ENCODE peak calls at places on chromosome 5, in eight cellular contexts. X, V, J, A, N, Z, H and L are unnamed samples.

GRCh38 chr5:139738777-139739611 is 56.6 kb upstream of the PSD2 start:
- DNase-seq in X (no peak), V (no peak), J (no peak), A (no peak), N (no peak), Z (no peak), H (no peak), L (no peak)

GRCh38 chr5:62477801-62478200 is 65.2 kb downstream of the IPO11 start:
- DNase-seq in X (no peak), V (no peak), J (no peak), A (no peak), N (no peak), Z (no peak), H (no peak), L (no peak)

GRCh38 chr5:170638454-170639220 is 134.8 kb downstream of the KCNIP1 start:
- DNase-seq in X (peak; percentile 82), V (peak; percentile 35), J (peak; percentile 74), A (peak; percentile 24), N (peak; percentile 51), Z (peak; percentile 77), H (peak; percentile 50), L (peak; percentile 44)

GRCh38 chr5:28542968-28543367 is 1504.6 kb upstream of the CDH9 start:
- DNase-seq in X (no peak), V (no peak), J (no peak), A (no peak), N (no peak), Z (no peak), H (no peak), L (no peak)

GRCh38 chr5:69418559-69418958 is 3.6 kb downstream of the MARVELD2 start:
- DNase-seq in X (no peak), V (no peak), J (no peak), A (no peak), N (no peak), Z (no peak), H (no peak), L (no peak)

GRCh38 chr5:141319202-141319601 is 1.4 kb downstream of the TAF7 start:
- DNase-seq in X (no peak), V (no peak), J (no peak), A (no peak), N (no peak), Z (no peak), H (no peak), L (no peak)

GRCh38 chr5:149434162-149435014 is 55.3 kb upstream of the IL17B start:
- DNase-seq in X (peak; percentile 89), V (no peak), J (peak; percentile 82), A (peak; percentile 24), N (peak; percentile 74), Z (peak; percentile 69), H (no peak), L (peak; percentile 41)

GRCh38 chr5:31478901-31479300 is 53.0 kb downstream of the DROSHA start:
- DNase-seq in X (no peak), V (no peak), J (no peak), A (no peak), N (no peak), Z (no peak), H (no peak), L (no peak)

GRCh38 chr5:41869739-41870620 is at the start of gene OXCT1:
- DNase-seq in X (peak; percentile 90), V (peak; percentile 67), J (peak; percentile 95), A (peak; percentile 89), N (peak; percentile 80), Z (peak; percentile 94), H (peak; percentile 82), L (peak; percentile 96)

GRCh38 chr5:173697931-173698579 is 81.6 kb upstream of the BOD1 start:
- DNase-seq in X (no peak), V (no peak), J (peak; percentile 58), A (no peak), N (no peak), Z (no peak), H (no peak), L (no peak)

GRCh38 chr5:96626956-96627355 is 35.2 kb upstream of the CAST start:
- DNase-seq in X (no peak), V (no peak), J (no peak), A (no peak), N (no peak), Z (no peak), H (no peak), L (no peak)

GRCh38 chr5:154534457-154535050 is 56.5 kb upstream of the HAND1 start:
- DNase-seq in X (no peak), V (no peak), J (no peak), A (no peak), N (no peak), Z (no peak), H (no peak), L (no peak)

GRCh38 chr5:14138608-14139540 is 4.3 kb upstream of the TRIO start:
- DNase-seq in X (peak; percentile 16), V (no peak), J (no peak), A (no peak), N (no peak), Z (no peak), H (no peak), L (no peak)

GRCh38 chr5:14863105-14863504 is 8.5 kb downstream of the ANKH start:
- DNase-seq in X (no peak), V (no peak), J (no peak), A (no peak), N (no peak), Z (no peak), H (no peak), L (no peak)

GRCh38 chr5:155103164-155103563 is 89.6 kb downstream of the KIF4B start:
- DNase-seq in X (no peak), V (no peak), J (no peak), A (no peak), N (no peak), Z (no peak), H (no peak), L (no peak)

GRCh38 chr5:113269023-113269997 is 165.5 kb downstream of the TSSK1B start:
- DNase-seq in X (no peak), V (no peak), J (no peak), A (no peak), N (no peak), Z (no peak), H (no peak), L (no peak)

GRCh38 chr5:96336351-96336985 is 96.6 kb downstream of the PCSK1 start:
- DNase-seq in X (peak; percentile 91), V (peak; percentile 71), J (peak; percentile 87), A (peak; percentile 31), N (peak; percentile 42), Z (peak; percentile 84), H (no peak), L (peak; percentile 70)

GRCh38 chr5:64318175-64318574 is 152.5 kb downstream of the RNF180 start:
- DNase-seq in X (no peak), V (no peak), J (no peak), A (no peak), N (no peak), Z (no peak), H (no peak), L (no peak)

GRCh38 chr5:17444496-17444895 is 53.5 kb upstream of the TAF11L2 start:
- DNase-seq in X (no peak), V (no peak), J (no peak), A (no peak), N (no peak), Z (no peak), H (no peak), L (no peak)

GRCh38 chr5:113451797-113452196 is 17.0 kb upstream of the TSSK1B start:
- DNase-seq in X (no peak), V (no peak), J (no peak), A (no peak), N (no peak), Z (no peak), H (no peak), L (no peak)

GRCh38 chr5:161378701-161379100 is 167.8 kb downstream of the GABRB2 start:
- DNase-seq in X (no peak), V (no peak), J (no peak), A (no peak), N (no peak), Z (no peak), H (no peak), L (no peak)

GRCh38 chr5:72101828-72102227 is 5.4 kb upstream of the MAP1B start:
- DNase-seq in X (no peak), V (no peak), J (no peak), A (no peak), N (no peak), Z (no peak), H (no peak), L (no peak)

GRCh38 chr5:1011741-1012315 is 3.2 kb downstream of the NKD2 start:
- DNase-seq in X (peak; percentile 44), V (no peak), J (peak; percentile 36), A (no peak), N (no peak), Z (no peak), H (peak; percentile 10), L (no peak)
- H3K27me3 ChIP-seq in X (peaks cover 24% of the 10 kb centered on the region), V (no peaks in the 10 kb centered on the region), J (no peaks in the 10 kb centered on the region), A (peaks cover 41% of the 10 kb centered on the region), N (peaks cover 9% of the 10 kb centered on the region), Z (no peaks in the 10 kb centered on the region), H (peaks cover 22% of the 10 kb centered on the region), L (peaks cover 7% of the 10 kb centered on the region)

DNA sequence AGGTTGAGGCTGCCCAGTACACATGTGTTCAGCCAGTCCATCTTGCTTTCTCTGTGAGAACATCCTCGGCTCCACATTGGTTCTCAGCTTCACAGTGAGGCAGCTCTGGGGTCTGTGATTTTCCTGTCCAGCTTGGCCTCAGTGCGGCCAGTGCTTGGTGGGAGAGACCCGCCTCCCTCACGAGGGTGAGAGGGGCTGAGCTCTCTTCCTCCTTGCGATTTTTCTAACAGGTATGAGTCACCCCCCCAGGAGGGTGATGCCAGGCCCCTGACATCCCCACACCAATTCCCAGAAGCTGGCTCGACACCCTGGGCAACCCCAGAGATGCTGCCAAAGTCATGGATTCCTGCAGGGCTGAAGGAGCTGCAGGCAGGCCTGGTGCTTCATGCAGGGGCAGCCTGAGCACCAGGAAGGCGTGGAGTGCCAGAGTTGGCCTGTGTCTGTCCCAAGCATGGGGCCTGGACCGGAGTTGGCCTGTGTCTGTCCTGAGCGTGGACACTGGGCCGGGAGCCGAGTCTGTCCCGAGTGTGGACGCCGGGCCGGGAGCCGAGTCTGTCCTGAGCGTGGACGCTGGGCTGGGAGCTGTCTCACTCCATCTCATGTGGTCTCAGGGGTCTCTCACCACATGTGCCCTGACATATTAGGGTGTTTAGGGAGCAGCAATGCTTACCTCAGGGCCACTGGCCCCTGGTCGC is 408.6 kb upstream of the IRX4 start:
- DNase-seq in X (peak; percentile 49), V (no peak), J (no peak), A (no peak), N (no peak), Z (no peak), H (no peak), L (no peak)
- H3K9me3 ChIP-seq in X (no peaks in the 10 kb centered on the region), V (no peaks in the 10 kb centered on the region), J (peaks cover 2% of the 10 kb centered on the region), A (no peaks in the 10 kb centered on the region), N (no peaks in the 10 kb centered on the region), Z (peaks cover 6% of the 10 kb centered on the region), H (peaks cover 6% of the 10 kb centered on the region), L (no peaks in the 10 kb centered on the region)

GRCh38 chr5:92378961-92379611 is 996.0 kb upstream of the ARRDC3 start:
- DNase-seq in X (no peak), V (no peak), J (no peak), A (no peak), N (no peak), Z (no peak), H (peak; percentile 20), L (no peak)
- H3K27ac ChIP-seq in X (no peak overlapping the region), V (no peak overlapping the region), J (no peak overlapping the region), A (no peak overlapping the region), N (no peak overlapping the region), Z (no peak overlapping the region), H (no peak overlapping the region), L (no peak overlapping the region)

DNA sequence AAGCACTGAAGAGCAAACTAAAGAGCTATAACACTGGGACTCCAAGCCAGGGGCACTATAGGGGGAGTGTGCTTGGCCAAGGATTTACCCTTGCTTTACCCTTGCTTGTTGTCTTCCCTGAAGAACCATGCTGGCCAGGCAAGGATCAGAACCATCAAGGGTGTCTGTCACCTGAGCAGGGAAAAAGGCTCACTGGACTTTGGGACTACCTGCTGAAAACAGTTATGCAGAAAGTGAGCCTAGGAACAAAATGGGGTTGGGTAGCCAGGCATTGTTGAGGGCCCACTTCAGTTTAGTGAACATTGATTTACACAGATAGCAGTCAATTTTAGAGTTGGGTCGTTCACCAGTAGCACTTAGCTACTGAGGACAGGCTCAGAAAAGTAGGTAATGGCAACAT is 8.0 kb upstream of the TMEM171 start:
- DNase-seq in X (no peak), V (no peak), J (no peak), A (no peak), N (no peak), Z (no peak), H (no peak), L (no peak)
- H3K27me3 ChIP-seq in X (no peaks in the 10 kb centered on the region), V (no peaks in the 10 kb centered on the region), J (no peaks in the 10 kb centered on the region), A (no peaks in the 10 kb centered on the region), N (no peaks in the 10 kb centered on the region), Z (peaks cover 4% of the 10 kb centered on the region), H (peaks cover 11% of the 10 kb centered on the region), L (no peaks in the 10 kb centered on the region)